ENCODE peak calls at places on chromosomes 3 and 15, in nine cellular contexts. Y is body of pancreas, X is brain microvascular endothelial cell, O is mucosa of descending colon, N is choroid plexus epithelial cell, K is HCT116, L is esophagus squamous epithelium, I is mammary epithelial cell, F is BJ. J is an unnamed sample.

GRCh38 chr3:171383206-171384018 is 76.8 kb downstream of the TNIK start:
- DNase-seq in Y (no peak), X (peak), O (no peak), N (peak), K (no peak), L (no peak), I (peak), F (no peak), J (peak)

GRCh38 chr3:134294302-134294925 is 43.8 kb upstream of the RYK start:
- DNase-seq in Y (no peak), X (no peak), O (no peak), N (no peak), K (no peak), L (no peak), I (peak), F (no peak), J (no peak)

GRCh38 chr3:128434524-128434923 is 32.2 kb downstream of the DNAJB8 start:
- DNase-seq in Y (no peak), X (no peak), O (no peak), N (no peak), K (no peak), L (no peak), I (no peak), F (no peak), J (no peak)

GRCh38 chr3:117562000-117562399 is 852.4 kb downstream of the TUSC7 start:
- DNase-seq in Y (no peak), X (no peak), O (no peak), N (no peak), K (no peak), L (no peak), I (no peak), F (no peak), J (no peak)

GRCh38 chr15:92719024-92719423 is 63.4 kb upstream of the FAM174B start:
- DNase-seq in Y (no peak), X (no peak), O (no peak), N (no peak), K (no peak), L (no peak), I (no peak), F (no peak), J (peak)

GRCh38 chr3:138435840-138436239 is 1.4 kb downstream of the ESYT3 start:
- DNase-seq in Y (no peak), X (no peak), O (no peak), N (no peak), K (no peak), L (no peak), I (no peak), F (no peak), J (no peak)

GRCh38 chr3:184186184-184186901 is at the start of gene ABCF3:
- DNase-seq in Y (no peak), X (no peak), O (peak), N (peak), K (no peak), L (no peak), I (no peak), F (no peak), J (peak)

GRCh38 chr3:140276698-140277097 is 341.7 kb downstream of the CLSTN2 start:
- DNase-seq in Y (no peak), X (peak), O (no peak), N (peak), K (peak), L (no peak), I (peak), F (no peak), J (peak)

GRCh38 chr3:82462977-82463376 is 701.5 kb upstream of the GBE1 start:
- DNase-seq in Y (no peak), X (no peak), O (no peak), N (peak), K (no peak), L (no peak), I (no peak), F (no peak), J (no peak)

GRCh38 chr3:101383156-101383575 is 62.8 kb upstream of the IMPG2 start:
- DNase-seq in Y (no peak), X (peak), O (no peak), N (peak), K (no peak), L (no peak), I (no peak), F (peak), J (peak)

GRCh38 chr15:92273732-92274131 is 119.9 kb upstream of the ST8SIA2 start:
- DNase-seq in Y (no peak), X (no peak), O (no peak), N (no peak), K (no peak), L (no peak), I (no peak), F (no peak), J (no peak)

GRCh38 chr3:195226445-195226844 is 44.5 kb downstream of the XXYLT1 start:
- DNase-seq in Y (no peak), X (no peak), O (no peak), N (no peak), K (no peak), L (no peak), I (no peak), F (no peak), J (no peak)

GRCh38 chr15:30043211-30043655 is 39.5 kb upstream of the GOLGA8J start:
- DNase-seq in Y (no peak), X (no peak), O (no peak), N (peak), K (no peak), L (no peak), I (no peak), F (no peak), J (peak)

GRCh38 chr3:118775021-118775420 is 259.6 kb downstream of the IGSF11 start:
- DNase-seq in Y (no peak), X (no peak), O (no peak), N (no peak), K (no peak), L (no peak), I (no peak), F (no peak), J (no peak)

GRCh38 chr3:158731938-158732855 is at the start of gene RARRES1:
- DNase-seq in Y (peak), X (peak), O (peak), N (peak), K (no peak), L (no peak), I (peak), F (no peak), J (peak)

GRCh38 chr15:69493406-69493805 is 40.8 kb downstream of the RPLP1 start:
- DNase-seq in Y (no peak), X (no peak), O (no peak), N (no peak), K (no peak), L (no peak), I (no peak), F (no peak), J (no peak)

GRCh38 chr3:9727041-9727595 is 4.4 kb upstream of the BRPF1 start:
- DNase-seq in Y (no peak), X (no peak), O (no peak), N (no peak), K (peak), L (no peak), I (no peak), F (no peak), J (peak)

GRCh38 chr3:109553573-109554371 is 216.4 kb upstream of the DPPA4 start:
- DNase-seq in Y (no peak), X (peak), O (no peak), N (peak), K (peak), L (no peak), I (peak), F (no peak), J (no peak)

GRCh38 chr15:31344824-31345605 is 18.4 kb downstream of the KLF13 start:
- DNase-seq in Y (peak), X (no peak), O (peak), N (no peak), K (no peak), L (no peak), I (no peak), F (no peak), J (no peak)

GRCh38 chr3:108505811-108506210 is 4.6 kb downstream of the MYH15 start:
- DNase-seq in Y (no peak), X (no peak), O (no peak), N (peak), K (no peak), L (no peak), I (no peak), F (no peak), J (no peak)

GRCh38 chr3:130849111-130849552 is 44.8 kb upstream of the ATP2C1 start:
- DNase-seq in Y (peak), X (no peak), O (peak), N (no peak), K (no peak), L (no peak), I (peak), F (no peak), J (no peak)

GRCh38 chr15:81536296-81536695 is 162.3 kb upstream of the TMC3 start:
- DNase-seq in Y (no peak), X (no peak), O (no peak), N (no peak), K (no peak), L (no peak), I (no peak), F (no peak), J (no peak)

GRCh38 chr15:44593042-44593736 is 56.2 kb downstream of the EIF3J start:
- DNase-seq in Y (no peak), X (peak), O (no peak), N (peak), K (peak), L (no peak), I (peak), F (no peak), J (peak)

GRCh38 chr15:38254065-38254883 is 1.6 kb downstream of the SPRED1 start:
- DNase-seq in Y (peak), X (peak), O (no peak), N (peak), K (peak), L (no peak), I (peak), F (no peak), J (peak)

GRCh38 chr3:127688416-127689265 is 15.9 kb downstream of the ABTB1 start:
- DNase-seq in Y (peak), X (peak), O (peak), N (peak), K (no peak), L (no peak), I (no peak), F (no peak), J (peak)

GRCh38 chr3:15097889-15098288 is 1.1 kb downstream of the RBSN start:
- DNase-seq in Y (no peak), X (peak), O (no peak), N (peak), K (no peak), L (no peak), I (peak), F (no peak), J (peak)

GRCh38 chr3:51311055-51311454 is 74.0 kb upstream of the MANF start:
- DNase-seq in Y (no peak), X (peak), O (no peak), N (peak), K (peak), L (no peak), I (peak), F (no peak), J (peak)

GRCh38 chr3:106683931-106684330 is 693.3 kb upstream of the CCDC54 start:
- DNase-seq in Y (no peak), X (no peak), O (no peak), N (no peak), K (no peak), L (no peak), I (peak), F (no peak), J (no peak)

GRCh38 chr3:144129536-144130214 is 158.1 kb downstream of the DIPK2A start:
- DNase-seq in Y (no peak), X (no peak), O (no peak), N (no peak), K (no peak), L (no peak), I (no peak), F (no peak), J (no peak)

GRCh38 chr15:70004826-70005225 is 92.9 kb downstream of the TLE3 start:
- DNase-seq in Y (no peak), X (no peak), O (no peak), N (no peak), K (no peak), L (no peak), I (no peak), F (no peak), J (no peak)

GRCh38 chr3:76403556-76403955 is 618.2 kb upstream of the ZNF717 start:
- DNase-seq in Y (no peak), X (peak), O (no peak), N (peak), K (no peak), L (no peak), I (no peak), F (no peak), J (peak)

GRCh38 chr3:188433526-188433855 is 279.5 kb downstream of the LPP start:
- DNase-seq in Y (no peak), X (no peak), O (no peak), N (no peak), K (no peak), L (no peak), I (no peak), F (no peak), J (no peak)

GRCh38 chr3:172307143-172307560 is 141.1 kb downstream of the GHSR start:
- DNase-seq in Y (no peak), X (peak), O (no peak), N (peak), K (no peak), L (no peak), I (peak), F (no peak), J (peak)

GRCh38 chr15:28123408-28124023 is 24.4 kb upstream of the OCA2 start:
- DNase-seq in Y (peak), X (peak), O (no peak), N (peak), K (peak), L (no peak), I (peak), F (no peak), J (peak)

GRCh38 chr3:115325539-115325938 is 178.5 kb upstream of the ZBTB20 start:
- DNase-seq in Y (peak), X (peak), O (no peak), N (peak), K (no peak), L (no peak), I (peak), F (no peak), J (peak)

GRCh38 chr3:187242435-187242834 is 45.1 kb downstream of the RTP1 start:
- DNase-seq in Y (no peak), X (peak), O (no peak), N (peak), K (no peak), L (no peak), I (no peak), F (no peak), J (peak)

GRCh38 chr15:78996876-78997275 is 52.0 kb upstream of the CTSH start:
- DNase-seq in Y (no peak), X (no peak), O (no peak), N (peak), K (no peak), L (no peak), I (peak), F (no peak), J (no peak)

DNA sequence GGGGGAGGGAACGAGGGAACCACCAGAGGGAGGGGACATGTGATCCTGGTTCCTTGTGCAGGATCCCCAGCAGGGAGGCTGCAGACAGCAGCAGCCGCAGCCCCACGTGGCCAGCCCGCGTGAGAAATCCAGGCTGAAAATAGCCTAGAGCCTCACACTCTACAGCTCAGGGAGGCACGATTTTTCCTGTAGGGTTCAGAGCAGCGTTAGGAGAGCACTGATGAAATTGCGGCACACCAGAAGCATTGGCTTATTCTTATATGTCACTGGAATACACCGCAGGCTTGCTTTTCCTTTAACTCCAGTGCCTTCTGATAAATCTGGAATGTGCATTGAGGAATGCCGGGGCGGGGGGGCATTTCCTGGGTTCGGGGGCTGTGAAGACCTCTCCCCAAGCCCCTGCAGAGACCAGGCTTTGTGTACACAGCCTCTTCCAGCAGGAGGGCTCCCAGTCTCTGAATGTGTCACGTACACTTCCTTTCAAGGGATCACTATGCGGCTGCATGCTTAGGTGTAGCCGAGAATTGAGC is 193.0 kb downstream of the ATP10A start:
- DNase-seq in Y (no peak), X (peak), O (no peak), N (peak), K (no peak), L (no peak), I (no peak), F (peak), J (peak)
- H3K4me3 ChIP-seq in Y (no peak), X (peak), O (no peak), N (no peak), K (no peak), L (peak), I (no peak), F (no peak), J (no peak)

DNA sequence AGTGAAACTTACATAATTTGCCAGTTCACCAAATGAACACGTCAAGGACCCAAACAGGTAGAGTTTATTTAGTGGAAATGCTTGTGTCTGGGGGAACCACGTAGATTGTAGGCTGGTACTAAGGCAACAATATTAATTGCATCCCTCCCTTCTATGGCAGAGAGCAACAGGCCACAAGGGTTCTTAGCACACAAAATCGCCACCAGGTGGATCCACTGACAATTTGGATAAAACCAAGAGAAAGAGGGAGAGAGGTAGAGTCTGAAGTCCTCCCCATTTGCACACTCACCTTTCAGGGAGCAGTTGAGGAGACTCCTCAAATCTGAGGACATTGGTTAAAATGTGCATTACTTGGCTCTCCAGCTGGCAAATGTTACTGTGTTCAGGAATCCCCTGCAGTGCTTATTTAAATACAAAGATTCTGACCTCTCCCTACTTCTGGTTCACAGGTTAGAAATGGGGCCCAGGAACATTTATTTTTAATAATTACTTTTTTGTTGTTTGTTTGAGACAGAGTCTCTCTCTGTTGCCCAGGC is 181.0 kb upstream of the FEZF2 start:
- DNase-seq in Y (no peak), X (no peak), O (no peak), N (peak), K (peak), L (no peak), I (no peak), F (no peak), J (peak)
- TF ChIP-seq CTCF in Y (no peak), X (peak), O (no peak), N (peak), K (peak), L (no peak), I (peak), F (peak), J (peak)

GRCh38 chr3:49721165-49721860 is 1.8 kb upstream of the AMIGO3 start:
- DNase-seq in Y (peak), X (no peak), O (no peak), N (no peak), K (no peak), L (no peak), I (no peak), F (no peak), J (no peak)

GRCh38 chr3:49720383-49721164 is 1.1 kb upstream of the AMIGO3 start:
- DNase-seq in Y (peak), X (no peak), O (no peak), N (no peak), K (no peak), L (no peak), I (no peak), F (no peak), J (no peak)

GRCh38 chr3:49722896-49723295 is 855 bp downstream of the GMPPB start:
- DNase-seq in Y (no peak), X (no peak), O (no peak), N (no peak), K (no peak), L (no peak), I (no peak), F (no peak), J (no peak)

GRCh38 chr3:49723301-49723630 is 485 bp downstream of the GMPPB start:
- DNase-seq in Y (peak), X (peak), O (peak), N (peak), K (peak), L (no peak), I (peak), F (no peak), J (peak)

DNA sequence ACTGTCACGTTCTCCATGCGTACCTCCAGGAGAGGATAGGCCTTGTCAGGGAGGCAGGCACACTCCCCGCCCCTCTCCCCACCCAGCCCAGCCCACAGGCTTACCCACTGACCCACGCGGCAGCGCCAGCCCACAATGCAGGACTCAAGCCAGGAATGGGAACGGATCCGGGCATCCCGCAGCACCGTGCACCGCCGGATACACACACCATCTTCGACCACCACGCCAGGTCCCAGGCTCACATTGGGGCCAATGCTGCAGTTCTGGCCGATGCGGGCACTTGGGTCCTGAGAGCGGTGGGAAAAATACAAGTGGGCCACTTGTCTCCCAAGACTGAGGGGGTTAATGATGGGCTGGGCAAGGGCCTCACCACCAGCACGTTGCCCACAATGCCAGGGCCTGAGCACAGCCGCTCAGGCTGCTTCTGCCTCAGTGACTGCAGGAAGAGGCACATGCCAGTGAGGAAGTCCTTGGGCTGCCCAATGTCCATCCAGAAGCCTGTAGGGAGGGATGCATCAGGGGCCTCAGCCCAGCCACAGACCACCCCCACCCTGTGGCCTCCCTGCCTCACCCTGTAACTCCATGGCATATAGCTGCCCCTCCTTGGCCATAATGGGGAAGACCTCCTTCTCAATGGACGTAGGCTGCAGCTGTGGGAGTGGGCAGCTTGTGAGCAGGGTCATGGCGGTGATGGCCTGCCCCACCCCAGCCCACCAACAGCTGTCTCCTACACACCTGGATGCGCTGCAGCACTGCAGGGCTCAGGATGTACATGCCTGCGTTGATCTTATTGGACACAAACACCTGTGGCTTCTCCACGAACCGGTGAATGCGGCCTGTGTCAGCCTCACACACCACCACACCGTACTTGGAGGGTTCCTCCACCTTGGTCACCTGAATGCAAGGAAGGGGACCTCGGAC is 1.6 kb downstream of the GMPPB start:
- DNase-seq in Y (no peak), X (no peak), O (no peak), N (no peak), K (no peak), L (no peak), I (no peak), F (no peak), J (no peak)
- H3K4me3 ChIP-seq in Y (no peak), X (peak), O (no peak), N (peak), K (peak), L (peak), I (no peak), F (no peak), J (peak)

DNA sequence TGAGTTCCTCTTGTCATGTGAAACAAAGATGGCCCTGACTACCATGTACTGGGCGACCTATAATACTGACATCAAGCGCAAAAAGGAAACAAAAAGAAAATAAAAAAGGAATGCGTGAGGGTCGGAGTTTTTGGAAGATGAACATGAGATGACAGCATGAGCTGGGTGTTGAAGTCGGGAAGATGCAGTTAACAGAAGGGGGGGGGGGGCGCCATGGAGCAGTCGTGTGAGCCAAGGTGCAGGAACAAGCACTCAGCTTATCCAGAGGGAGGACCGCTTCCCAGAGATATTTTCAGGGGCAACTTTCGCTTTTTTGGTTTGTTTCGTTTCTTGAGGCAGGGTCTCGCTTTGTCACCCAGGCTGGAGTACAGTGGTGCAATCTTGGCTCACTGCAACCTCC is 110.2 kb downstream of the RORA start:
- DNase-seq in Y (no peak), X (no peak), O (no peak), N (no peak), K (no peak), L (no peak), I (no peak), F (no peak), J (no peak)
- TF ChIP-seq CTCF in Y (no peak), X (peak), O (no peak), N (peak), K (no peak), L (no peak), I (no peak), F (no peak), J (no peak)

J was measured in cardiac fibroblast.